ENCODE peak calls at places on chromosomes 11 and 22, in seven cellular contexts. X is nephron progenitor cell; T is stimulated activated CD8-positive, alpha-beta memory T cell treated with anti-CD3 and anti-CD28 coated beads, Interleukin-7, amount 100 ng/mL, for 1 hour; J is AG20443; H is stimulated activated CD4-positive, alpha-beta T cell treated with anti-CD3 and anti-CD28 coated beads, Interleukin-4, amount 100 ng/mL, for 1 hour; E is germinal center; A is MCF 10A. W is an unnamed sample.

GRCh38 chr11:44708063-44708462 is 18.7 kb upstream of the TSPAN18 start:
- DNase-seq in X (no peak), J (no peak), H (no peak), A (no peak), E (no peak), T (no peak), W (no peak)

GRCh38 chr11:61080526-61080925 is 21.8 kb upstream of the CD5 start:
- DNase-seq in T (no peak), E (no peak), A (no peak), H (no peak), X (no peak), J (no peak), W (no peak)

GRCh38 chr11:113806403-113806802 is 26.8 kb downstream of the CLDN25 start:
- DNase-seq in J (peak; percentile 30), T (no peak), H (no peak), A (peak; percentile 50), X (peak; percentile 30), E (peak; percentile 22), W (peak; percentile 59)

GRCh38 chr11:368414-369335 is 624 bp upstream of the B4GALNT4 start:
- DNase-seq in E (no peak), A (no peak), H (no peak), J (peak; percentile 61), X (peak; percentile 65), T (no peak), W (peak; percentile 22)

GRCh38 chr11:68324241-68324640 is 11.8 kb downstream of the LRP5 start:
- DNase-seq in A (no peak), H (no peak), X (no peak), T (no peak), E (no peak), J (no peak), W (no peak)

GRCh38 chr11:5123802-5124521 is 14.2 kb downstream of the OR52A5 start:
- DNase-seq in X (peak; percentile 74), T (peak; percentile 13), A (peak; percentile 74), E (peak; percentile 9), H (peak; percentile 27), J (peak; percentile 71), W (peak; percentile 71)

GRCh38 chr11:35584321-35584720 is 33.9 kb upstream of the FJX1 start:
- DNase-seq in X (no peak), H (no peak), T (no peak), A (peak; percentile 52), J (peak; percentile 45), E (no peak), W (peak; percentile 77)

GRCh38 chr22:29080061-29080975 is 7.5 kb downstream of the KREMEN1 start:
- DNase-seq in E (no peak), X (no peak), H (no peak), T (no peak), A (peak; percentile 84), J (no peak), W (peak; percentile 39)

GRCh38 chr11:65954771-65955170 is 6.8 kb upstream of the SART1 start:
- DNase-seq in X (no peak), J (no peak), T (no peak), E (no peak), H (no peak), A (no peak), W (no peak)

GRCh38 chr11:33377852-33378385 is 120.7 kb downstream of the HIPK3 start:
- DNase-seq in A (no peak), H (no peak), E (no peak), T (no peak), X (no peak), J (no peak), W (peak; percentile 45)

GRCh38 chr22:46122511-46122971 is 27.8 kb upstream of the PPARA start:
- DNase-seq in X (peak; percentile 86), H (peak; percentile 80), A (peak; percentile 69), J (peak; percentile 89), T (peak; percentile 57), E (peak; percentile 81), W (peak; percentile 69)

GRCh38 chr11:82730286-82730685 is 3.4 kb downstream of the FAM181B start:
- DNase-seq in T (no peak), H (no peak), J (no peak), A (no peak), E (no peak), X (no peak), W (no peak)

W was measured in PC-3.